ENCODE peak calls at places on chromosomes 16 and 17, in six cellular contexts. S is GM23248, V is hepatocyte, F is HCT116, Z is PC-3, O is MM.1S. D is an unnamed sample.

GRCh38 chr16:12741176-12741575 is 62.5 kb downstream of the CPPED1 start:
- DNase-seq in S (no peak), F (no peak), V (no peak), O (no peak), Z (no peak), D (no peak)

GRCh38 chr17:71304498-71305158 is 816.2 kb upstream of the SOX9 start:
- DNase-seq in Z (no peak), V (no peak), F (no peak), S (no peak), O (no peak), D (no peak)

GRCh38 chr17:76124582-76125390 is 16.3 kb downstream of the FOXJ1 start:
- DNase-seq in S (peak), Z (peak), V (peak), F (no peak), O (no peak), D (peak)

GRCh38 chr16:78742501-78743283 is 643.2 kb downstream of the WWOX start:
- DNase-seq in F (no peak), V (peak), S (no peak), O (peak), Z (no peak), D (peak)

GRCh38 chr16:59192551-59193199 is 458.6 kb upstream of the GOT2 start:
- DNase-seq in F (no peak), V (peak), S (peak), O (peak), Z (peak), D (peak)

GRCh38 chr17:29347831-29348281 is 42.3 kb upstream of the TAOK1 start:
- DNase-seq in V (no peak), Z (peak), S (peak), O (no peak), F (no peak), D (no peak)

GRCh38 chr17:15398291-15398690 is 56.9 kb upstream of the TEKT3 start:
- DNase-seq in S (peak), O (no peak), F (peak), Z (peak), V (no peak), D (no peak)

GRCh38 chr17:82915697-82916027 is 75.8 kb upstream of the ZNF750 start:
- DNase-seq in Z (no peak), V (no peak), F (no peak), O (no peak), S (no peak), D (peak)

GRCh38 chr16:81487301-81487720 is 42.7 kb downstream of the CMIP start:
- DNase-seq in F (no peak), O (no peak), Z (no peak), S (peak), V (no peak), D (no peak)

GRCh38 chr16:83742076-83742475 is 65.7 kb upstream of the HSBP1 start:
- DNase-seq in S (no peak), Z (no peak), V (no peak), F (no peak), O (no peak), D (no peak)
- TF ChIP-seq EZH2phosphoT487 in S (no peak), Z (no peak), V (no peak), F (no peak), O (no peak), D (no peak)

GRCh38 chr17:44197107-44197506 is 2.6 kb downstream of the ATXN7L3 start:
- DNase-seq in V (no peak), S (no peak), F (no peak), O (no peak), Z (no peak), D (no peak)

GRCh38 chr17:44197980-44198720 is 1.5 kb downstream of the ATXN7L3 start:
- DNase-seq in F (peak), S (peak), Z (peak), O (peak), V (peak), D (peak)

GRCh38 chr17:44198721-44199552 is 747 bp downstream of the ATXN7L3 start:
- DNase-seq in F (no peak), O (peak), S (peak), Z (peak), V (peak), D (peak)

GRCh38 chr17:44200478-44201155 is 933 bp upstream of the ATXN7L3 start:
- DNase-seq in F (no peak), Z (no peak), V (peak), O (peak), S (peak), D (peak)

GRCh38 chr17:44199553-44200477 is at the start of gene ATXN7L3:
- DNase-seq in S (peak), Z (peak), O (peak), F (peak), V (peak), D (peak)
- TF ChIP-seq EZH2phosphoT487 in S (no peak), Z (no peak), O (no peak), F (no peak), V (no peak), D (no peak)

GRCh38 chr17:21301593-21302550 is 17.4 kb downstream of the MAP2K3 start:
- DNase-seq in O (no peak), Z (no peak), V (no peak), S (no peak), F (no peak), D (no peak)

GRCh38 chr17:21304091-21304490 is 19.6 kb downstream of the MAP2K3 start:
- DNase-seq in V (peak), Z (no peak), O (no peak), S (no peak), F (no peak), D (no peak)

GRCh38 chr17:21303441-21304065 is 19.0 kb downstream of the MAP2K3 start:
- DNase-seq in S (no peak), V (no peak), F (no peak), Z (no peak), O (no peak), D (no peak)

GRCh38 chr17:21300601-21301571 is 16.4 kb downstream of the MAP2K3 start:
- DNase-seq in S (no peak), V (no peak), Z (no peak), O (no peak), F (no peak), D (no peak)

DNA sequence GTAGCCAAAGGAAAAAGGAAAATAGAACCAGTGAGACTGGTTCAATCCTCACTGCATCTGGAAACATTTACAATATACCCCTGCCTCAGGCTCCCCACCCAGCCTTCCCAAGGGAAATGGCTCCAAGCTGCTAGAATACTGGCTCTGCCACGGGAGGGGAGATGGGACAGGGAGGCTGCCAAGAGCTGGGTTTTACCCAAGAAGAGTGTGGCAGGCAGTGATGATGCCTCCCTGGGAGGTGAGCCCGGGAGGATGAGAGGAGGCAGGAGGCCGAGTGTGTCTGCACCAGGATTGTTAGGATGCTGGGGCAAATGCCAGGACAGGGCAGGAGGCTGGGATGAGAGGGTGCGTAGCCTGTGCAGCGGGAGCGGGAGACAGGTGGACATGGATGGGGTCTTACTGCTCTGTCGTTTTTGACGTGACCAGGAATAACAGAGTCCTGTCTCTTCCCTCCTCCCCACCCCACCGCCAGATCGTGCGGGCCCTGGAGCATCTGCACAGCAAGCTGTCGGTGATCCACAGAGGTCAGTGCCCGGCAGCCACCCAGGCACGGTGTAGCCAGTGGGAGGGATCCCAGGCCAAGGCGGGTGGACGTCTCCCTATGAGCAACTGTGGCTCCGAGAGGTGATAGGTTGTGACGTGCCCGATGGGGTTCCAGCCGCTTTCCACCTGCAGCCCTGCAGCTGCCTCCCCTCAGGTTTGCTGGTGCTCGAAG is 18.4 kb downstream of the MAP2K3 start:
- DNase-seq in F (no peak), Z (no peak), V (no peak), O (no peak), S (no peak), D (no peak)
- TF ChIP-seq EZH2phosphoT487 in F (no peak), Z (no peak), V (no peak), O (no peak), S (no peak), D (no peak)

DNA sequence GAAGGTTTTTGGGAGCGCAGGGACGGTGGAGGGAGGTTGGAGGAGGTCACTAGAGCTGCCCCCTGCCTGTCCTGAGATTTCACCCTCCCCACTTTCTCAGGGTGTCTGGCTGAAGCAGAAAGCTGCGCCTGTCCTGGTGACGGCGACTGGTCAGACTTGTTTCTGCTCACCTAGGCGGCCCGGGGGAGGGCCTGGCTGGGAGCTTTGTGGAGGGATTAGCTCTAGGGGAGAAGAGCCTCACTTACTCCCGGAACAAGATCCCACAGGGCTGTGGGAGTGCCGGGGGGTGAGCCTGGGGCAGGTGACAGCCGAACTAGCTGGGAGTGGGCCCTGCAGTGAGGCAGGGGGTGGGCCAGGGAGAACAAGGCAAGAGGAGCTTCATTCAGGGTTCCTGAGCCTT is 11.5 kb downstream of the NHERF1 start:
- DNase-seq in Z (peak), O (no peak), V (peak), S (no peak), F (no peak), D (no peak)
- TF ChIP-seq EZH2phosphoT487 in Z (no peak), O (no peak), V (no peak), S (no peak), F (no peak), D (no peak)

GRCh38 chr16:17106243-17106791 is 364.4 kb downstream of the XYLT1 start:
- DNase-seq in S (no peak), F (no peak), V (no peak), O (no peak), Z (no peak), D (no peak)

GRCh38 chr16:17105239-17105721 is 365.5 kb downstream of the XYLT1 start:
- DNase-seq in S (no peak), F (no peak), O (no peak), V (no peak), Z (no peak), D (no peak)

GRCh38 chr16:17104654-17105053 is 366.1 kb downstream of the XYLT1 start:
- DNase-seq in O (no peak), V (no peak), S (no peak), Z (no peak), F (no peak), D (no peak)

GRCh38 chr16:17107450-17107849 is 363.3 kb downstream of the XYLT1 start:
- DNase-seq in F (no peak), S (no peak), V (no peak), Z (no peak), O (no peak), D (no peak)

GRCh38 chr16:17101646-17102045 is 369.1 kb downstream of the XYLT1 start:
- DNase-seq in F (peak), O (no peak), S (peak), V (no peak), Z (no peak), D (peak)
- TF ChIP-seq EZH2phosphoT487 in F (no peak), O (no peak), S (no peak), V (no peak), Z (no peak), D (no peak)

GRCh38 chr17:74785096-74785980 is 9.2 kb upstream of the NAT9 start:
- DNase-seq in F (no peak), V (no peak), O (peak), Z (no peak), S (no peak), D (no peak)
- TF ChIP-seq EZH2phosphoT487 in F (no peak), V (no peak), O (no peak), Z (no peak), S (no peak), D (no peak)

GRCh38 chr16:4608704-4608980 is 6.0 kb downstream of the UBALD1 start:
- DNase-seq in Z (no peak), F (no peak), S (no peak), O (no peak), V (no peak), D (no peak)
- TF ChIP-seq EZH2phosphoT487 in Z (no peak), F (no peak), S (no peak), O (no peak), V (no peak), D (no peak)

GRCh38 chr16:67844441-67844840 is 2.3 kb upstream of the NUTF2 start:
- DNase-seq in O (no peak), F (no peak), V (no peak), Z (peak), S (peak), D (peak)

GRCh38 chr16:67843343-67843765 is 1.2 kb downstream of the THAP11 start:
- DNase-seq in S (peak), Z (peak), O (no peak), F (no peak), V (no peak), D (no peak)

GRCh38 chr16:67841198-67841815 is 813 bp upstream of the THAP11 start:
- DNase-seq in O (no peak), F (no peak), Z (no peak), V (no peak), S (no peak), D (no peak)

GRCh38 chr16:67841816-67842508 is at the start of gene THAP11:
- DNase-seq in F (peak), O (peak), S (peak), Z (peak), V (peak), D (peak)

GRCh38 chr16:67842509-67843342 is 606 bp downstream of the THAP11 start:
- DNase-seq in O (peak), F (no peak), V (peak), S (peak), Z (peak), D (peak)
- TF ChIP-seq EZH2phosphoT487 in O (no peak), F (no peak), V (no peak), S (no peak), Z (no peak), D (no peak)

D was measured in OCI-LY7.